ENCODE peak calls at places on chromosome 5, in four cellular contexts. H is HepG2, N is K562, Z is H1. A is an unnamed sample.
A peak's percentile ranks its signal among the peaks of the same experiment; 100 is the strongest.

GRCh38 chr5:136364307-136364706 is 1.0 kb downstream of the TRPC7 start:
- DNase-seq in H (no peak), N (peak; percentile 32), Z (no peak), A (no peak)

GRCh38 chr5:157669701-157670097 is 1.6 kb upstream of the C5orf52 start:
- DNase-seq in H (no peak), N (no peak), Z (no peak), A (no peak)

GRCh38 chr5:41736641-41737040 is 133.6 kb downstream of the OXCT1 start:
- DNase-seq in H (no peak), N (no peak), Z (no peak), A (no peak)

GRCh38 chr5:78594946-78595921 is 53.3 kb downstream of the LHFPL2 start:
- DNase-seq in H (peak; percentile 88), N (peak; percentile 31), Z (no peak), A (peak; percentile 87)

GRCh38 chr5:168365581-168366081 is 74.2 kb downstream of the WWC1 start:
- DNase-seq in H (peak; percentile 28), N (no peak), Z (no peak), A (peak; percentile 35)

GRCh38 chr5:169814522-169814921 is 165.8 kb downstream of the INSYN2B start:
- DNase-seq in H (no peak), N (no peak), Z (no peak), A (no peak)

GRCh38 chr5:172830876-172831662 is 3.0 kb upstream of the ERGIC1 start:
- DNase-seq in H (no peak), N (no peak), Z (no peak), A (no peak)

GRCh38 chr5:4511996-4512656 is 628.0 kb upstream of the ADAMTS16 start:
- DNase-seq in H (peak; percentile 9), N (no peak), Z (peak; percentile 33), A (no peak)

GRCh38 chr5:112738180-112738560 is 485 bp downstream of the APC start:
- DNase-seq in H (no peak), N (peak; percentile 15), Z (no peak), A (no peak)

GRCh38 chr5:79005939-79006338 is 20.8 kb upstream of the ARSB start:
- DNase-seq in H (no peak), N (no peak), Z (no peak), A (no peak)

GRCh38 chr5:68962632-68963484 is 131.0 kb upstream of the SLC30A5 start:
- DNase-seq in H (peak; percentile 46), N (peak; percentile 44), Z (peak; percentile 29), A (peak; percentile 53)

GRCh38 chr5:54091416-54092130 is 218.8 kb downstream of the ARL15 start:
- DNase-seq in H (no peak), N (no peak), Z (no peak), A (no peak)

GRCh38 chr5:5658226-5658625 is 235.7 kb downstream of the ICE1 start:
- DNase-seq in H (no peak), N (no peak), Z (no peak), A (no peak)

GRCh38 chr5:27818888-27819287 is 780.5 kb upstream of the CDH9 start:
- DNase-seq in H (no peak), N (no peak), Z (no peak), A (no peak)

GRCh38 chr5:180790020-180790419 is 12.6 kb downstream of the MGAT1 start:
- DNase-seq in H (peak; percentile 48), N (no peak), Z (no peak), A (no peak)

GRCh38 chr5:157271740-157272271 is 5.9 kb downstream of the CYFIP2 start:
- DNase-seq in H (no peak), N (no peak), Z (no peak), A (no peak)

GRCh38 chr5:74659172-74659571 is 18.6 kb upstream of the ENC1 start:
- DNase-seq in H (no peak), N (no peak), Z (no peak), A (no peak)
- TF ChIP-seq FOSL1 in H (no peak), N (no peak), Z (no peak), A (no peak)

GRCh38 chr5:132773114-132773513 is 3.9 kb downstream of the SEPTIN8 start:
- DNase-seq in H (no peak), N (no peak), Z (no peak), A (no peak)

GRCh38 chr5:132772291-132773070 is 4.6 kb downstream of the SEPTIN8 start:
- DNase-seq in H (no peak), N (no peak), Z (no peak), A (no peak)

GRCh38 chr5:132770476-132771159 is 6.4 kb downstream of the SEPTIN8 start:
- DNase-seq in H (no peak), N (no peak), Z (no peak), A (no peak)

GRCh38 chr5:132773601-132774355 is 3.3 kb downstream of the SEPTIN8 start:
- DNase-seq in H (no peak), N (peak; percentile 59), Z (no peak), A (no peak)

GRCh38 chr5:132771559-132771998 is 5.5 kb downstream of the SEPTIN8 start:
- DNase-seq in H (peak; percentile 90), N (no peak), Z (no peak), A (no peak)
- TF ChIP-seq FOSL1 in H (no peak), N (no peak), Z (no peak), A (no peak)

DNA sequence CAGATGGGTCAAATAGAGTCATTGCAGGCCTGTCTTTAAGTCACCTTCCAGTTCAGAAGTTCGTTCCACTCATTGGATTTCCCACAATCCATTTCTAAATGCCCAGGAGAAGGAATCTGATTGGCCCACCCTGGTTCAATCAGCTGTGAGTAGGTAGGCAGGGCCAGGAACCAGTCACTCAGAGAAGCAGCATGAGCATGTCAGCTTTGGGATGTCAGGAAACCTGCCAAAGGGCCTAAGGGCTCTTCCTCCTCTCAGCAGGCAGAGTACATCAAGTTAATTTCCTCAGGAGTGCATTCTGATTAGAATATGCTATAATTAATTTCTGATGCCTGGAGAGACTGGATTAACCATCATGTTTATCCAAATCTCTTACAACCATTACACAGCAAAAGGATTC is 412.9 kb upstream of the CCNH start:
- DNase-seq in H (no peak), N (no peak), Z (no peak), A (no peak)
- TF ChIP-seq FOSL1 in H (no peak), N (no peak), Z (no peak), A (no peak)

DNA sequence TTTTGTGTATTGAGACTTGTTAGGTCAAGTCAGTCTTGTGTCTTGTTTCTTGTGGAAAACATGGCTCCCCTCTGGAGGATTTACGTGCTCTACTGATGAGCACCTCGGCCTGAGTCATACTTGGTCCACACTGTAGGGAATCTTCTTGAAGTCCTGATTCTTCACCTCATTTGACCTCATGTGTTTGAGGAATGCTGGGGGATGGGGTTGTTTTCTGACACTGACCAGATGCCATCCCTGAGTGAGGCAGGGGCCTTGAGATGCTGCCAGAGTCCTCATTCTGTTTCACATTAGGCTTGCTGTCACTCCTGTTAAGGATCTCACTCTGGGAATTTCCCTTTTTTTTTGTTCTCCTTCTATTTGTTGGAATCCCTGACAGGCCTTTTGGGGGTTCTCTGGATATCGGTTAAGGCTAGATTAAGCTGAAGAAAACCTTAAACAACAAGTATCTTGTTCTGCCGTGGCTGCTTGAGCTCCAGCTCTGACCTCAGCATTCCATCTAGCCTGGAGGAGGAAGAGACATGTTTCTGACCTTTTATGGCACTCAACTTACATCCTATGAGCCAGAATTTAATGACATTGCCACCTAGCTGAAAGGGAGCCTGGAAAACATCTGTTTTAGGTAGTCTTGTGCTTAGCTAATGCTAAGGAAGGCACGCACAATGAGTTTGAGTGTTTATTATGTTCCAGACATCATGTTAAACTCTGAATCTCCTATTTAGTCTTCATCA is 20.6 kb downstream of the TCOF1 start:
- DNase-seq in H (no peak), N (no peak), Z (no peak), A (no peak)
- TF ChIP-seq FOSL1 in H (no peak), N (no peak), Z (no peak), A (no peak)

DNA sequence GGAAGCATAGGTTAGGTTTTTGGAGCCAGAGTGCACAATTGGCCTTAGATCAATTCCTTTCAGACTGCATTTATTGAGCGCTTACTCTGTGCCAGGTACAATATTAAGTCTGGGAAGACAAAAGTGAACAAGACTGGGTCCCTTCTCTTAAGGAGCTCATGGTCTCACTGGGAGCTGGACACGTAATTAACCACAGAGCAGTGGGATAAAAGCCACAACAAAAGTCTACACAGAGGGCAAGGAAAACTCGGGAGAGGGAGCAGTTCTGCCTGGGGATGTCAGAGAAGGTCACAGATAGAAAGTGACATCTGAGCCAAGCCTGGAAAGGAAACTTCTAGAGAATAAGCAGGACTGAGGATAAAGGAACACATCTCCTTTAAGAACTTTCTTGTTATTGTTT is 40.3 kb upstream of the PDE8B start:
- DNase-seq in H (no peak), N (no peak), Z (no peak), A (no peak)
- TF ChIP-seq FOSL1 in H (no peak), N (no peak), Z (no peak), A (no peak)